ENCODE peak calls at places on chromosomes 2 and 18, in ten cellular contexts. Y is CD4-positive, alpha-beta T cell; O is endothelial cell of umbilical vein; T is CD8-positive, alpha-beta T cell; V is upper lobe of right lung; L is neuronal stem cell; I is fibroblast of lung; X is colonic mucosa; P is uterus; S is body of pancreas. W is an unnamed sample. For H3K9me3, the result is how much of the 10 kb centered on the place peaks cover.

GRCh38 chr2:204177977-204178522 is 241.5 kb downstream of the ICOS start:
- DNase-seq in L (peak), O (peak), S (peak), V (peak), T (peak), P (peak), X (peak), I (no peak), Y (peak), W (no peak)

GRCh38 chr18:10131036-10131774 is 217.4 kb downstream of the VAPA start:
- DNase-seq in O (no peak), V (no peak), P (no peak), X (no peak), Y (no peak), I (no peak), S (no peak), L (no peak), T (no peak), W (no peak)

GRCh38 chr2:183291436-183291835 is 167.2 kb downstream of the NUP35 start:
- DNase-seq in L (no peak), S (no peak), Y (no peak), T (no peak), O (no peak), X (no peak), I (peak), P (no peak), V (no peak), W (no peak)

GRCh38 chr2:189421644-189422043 is 19.6 kb upstream of the WDR75 start:
- DNase-seq in T (no peak), L (no peak), O (no peak), P (no peak), V (no peak), Y (no peak), X (no peak), I (peak), S (no peak), W (no peak)

GRCh38 chr2:181621779-181622490 is 35.0 kb downstream of the CERKL start:
- DNase-seq in I (no peak), T (no peak), L (no peak), S (no peak), O (no peak), P (no peak), V (no peak), Y (no peak), X (no peak), W (no peak)

GRCh38 chr2:86185517-86186212 is 9.6 kb downstream of the IMMT start:
- DNase-seq in P (no peak), X (no peak), V (no peak), S (no peak), O (peak), L (no peak), Y (no peak), I (no peak), T (no peak), W (no peak)

GRCh38 chr2:185738679-185739472 is at the start of gene FSIP2:
- DNase-seq in L (peak), Y (no peak), S (peak), V (peak), T (no peak), X (peak), I (peak), O (peak), P (peak), W (no peak)

GRCh38 chr2:228927028-228928010 is 343.8 kb downstream of the PID1 start:
- DNase-seq in Y (no peak), T (no peak), O (no peak), S (no peak), X (no peak), I (no peak), L (no peak), P (no peak), V (no peak), W (no peak)

GRCh38 chr2:22375094-22375493 is 1009.9 kb upstream of the KLHL29 start:
- DNase-seq in S (no peak), I (no peak), L (no peak), O (no peak), X (no peak), Y (no peak), V (no peak), T (no peak), P (no peak), W (no peak)

GRCh38 chr2:175817200-175817599 is 184.9 kb downstream of the LNPK start:
- DNase-seq in V (no peak), L (no peak), I (no peak), P (no peak), Y (no peak), T (no peak), O (no peak), X (no peak), S (no peak), W (no peak)

GRCh38 chr2:5187283-5187682 is 504.9 kb upstream of the SOX11 start:
- DNase-seq in O (no peak), L (no peak), V (no peak), Y (no peak), S (no peak), I (no peak), P (no peak), T (no peak), X (no peak), W (no peak)

GRCh38 chr2:88854528-88854927 is 163.1 kb downstream of the RPIA start:
- DNase-seq in T (no peak), P (no peak), S (no peak), V (no peak), Y (no peak), O (no peak), L (no peak), I (no peak), X (no peak), W (no peak)

GRCh38 chr2:63488118-63488713 is 100.1 kb downstream of the WDPCP start:
- DNase-seq in P (no peak), O (peak), S (peak), X (peak), V (no peak), Y (no peak), L (peak), T (no peak), I (peak), W (no peak)

GRCh38 chr2:8581048-8581561 is 100.8 kb upstream of the ID2 start:
- DNase-seq in Y (no peak), V (no peak), O (no peak), I (no peak), S (no peak), L (no peak), T (no peak), X (peak), P (no peak), W (no peak)

GRCh38 chr2:71720283-71720560 is 266.9 kb downstream of the DYSF start:
- DNase-seq in L (no peak), I (no peak), S (no peak), V (no peak), T (no peak), P (no peak), O (no peak), Y (no peak), X (no peak), W (no peak)

DNA sequence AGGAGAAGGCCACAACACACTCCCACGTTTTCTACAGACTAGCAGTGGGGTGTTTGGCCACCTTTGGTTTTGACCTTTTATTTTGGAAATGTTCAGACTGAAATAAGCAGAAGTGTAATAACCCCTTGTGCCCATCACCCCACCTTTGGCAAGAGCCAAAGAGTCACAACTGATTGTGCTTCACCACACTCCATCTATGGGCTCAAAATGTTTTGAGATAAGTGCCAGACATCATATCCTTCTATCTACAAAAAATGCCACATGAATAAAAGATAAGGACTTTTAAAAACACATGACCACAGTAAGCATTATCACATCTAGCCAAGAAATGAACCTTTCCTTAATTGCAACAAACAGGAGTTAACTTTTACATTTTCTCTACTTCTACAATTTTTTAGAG is 9.9 kb upstream of the GPR35 start:
- DNase-seq in I (peak), S (no peak), P (no peak), L (no peak), Y (no peak), O (no peak), X (no peak), T (no peak), V (no peak), W (no peak)
- H3K9me3 ChIP-seq in I (under half), S (under half), P (under half), L (under half), Y (under half), O (under half), X (under half), T (under half), V (under half), W (under half)

GRCh38 chr18:78603102-78603501 is 376.5 kb upstream of the SALL3 start:
- DNase-seq in V (no peak), O (no peak), P (no peak), X (no peak), S (no peak), L (no peak), I (no peak), T (no peak), Y (no peak), W (no peak)
- H3K9me3 ChIP-seq in V (under half), O (under half), P (under half), X (under half), S (under half), L (under half), I (under half), T (under half), Y (under half), W (under half)

GRCh38 chr2:158024288-158024898 is 77.3 kb upstream of the UPP2 start:
- DNase-seq in T (no peak), P (peak), L (peak), Y (peak), X (peak), I (peak), S (peak), V (no peak), O (peak), W (no peak)
- H3K9me3 ChIP-seq in T (under half), P (under half), L (under half), Y (under half), X (under half), I (under half), S (under half), V (under half), O (under half), W (under half)

GRCh38 chr2:1883476-1883875 is 139.2 kb upstream of the PXDN start:
- DNase-seq in L (no peak), Y (no peak), O (no peak), T (no peak), X (no peak), P (no peak), S (no peak), V (no peak), I (no peak), W (no peak)
- H3K9me3 ChIP-seq in L (under half), Y (under half), O (under half), T (under half), X (under half), P (under half), S (under half), V (under half), I (under half), W (under half)

GRCh38 chr18:57831597-57832377 is 28.7 kb upstream of the ATP8B1 start:
- DNase-seq in P (no peak), L (no peak), I (no peak), O (no peak), Y (no peak), T (no peak), V (no peak), X (no peak), S (no peak), W (no peak)

GRCh38 chr18:57827646-57828045 is 24.5 kb upstream of the ATP8B1 start:
- DNase-seq in O (no peak), L (no peak), S (no peak), V (no peak), P (no peak), X (no peak), I (no peak), T (no peak), Y (no peak), W (no peak)

DNA sequence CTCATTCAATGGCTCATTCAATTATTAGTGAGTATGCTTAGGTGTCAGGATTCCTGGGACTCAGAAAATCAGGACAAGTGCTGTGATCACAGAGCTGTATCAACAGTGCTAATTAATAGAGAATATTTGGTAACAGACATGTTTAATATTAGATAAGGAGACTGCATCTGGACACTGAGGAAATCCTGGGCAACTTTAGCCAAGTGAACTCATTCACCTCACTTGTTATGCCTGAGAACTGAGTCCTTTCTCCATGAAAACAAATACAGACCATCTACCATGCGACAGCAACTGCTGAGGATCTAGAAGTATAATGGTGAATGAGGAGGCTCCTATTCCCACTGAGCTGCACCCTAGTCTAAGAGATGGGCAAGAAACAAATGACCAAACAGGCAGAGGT is 23.1 kb upstream of the ATP8B1 start:
- DNase-seq in S (no peak), O (peak), I (no peak), L (no peak), T (no peak), Y (no peak), V (no peak), X (no peak), P (no peak), W (no peak)
- H3K9me3 ChIP-seq in S (under half), O (under half), I (under half), L (under half), T (under half), Y (under half), V (under half), X (under half), P (under half), W (under half)

GRCh38 chr2:115757286-115757685 is 1314.8 kb downstream of the DPP10 start:
- DNase-seq in Y (no peak), V (no peak), S (no peak), P (no peak), L (no peak), O (no peak), X (no peak), T (no peak), I (no peak), W (no peak)
- H3K9me3 ChIP-seq in Y (under half), V (under half), S (under half), P (under half), L (under half), O (under half), X (under half), T (under half), I (under half), W (under half)

DNA sequence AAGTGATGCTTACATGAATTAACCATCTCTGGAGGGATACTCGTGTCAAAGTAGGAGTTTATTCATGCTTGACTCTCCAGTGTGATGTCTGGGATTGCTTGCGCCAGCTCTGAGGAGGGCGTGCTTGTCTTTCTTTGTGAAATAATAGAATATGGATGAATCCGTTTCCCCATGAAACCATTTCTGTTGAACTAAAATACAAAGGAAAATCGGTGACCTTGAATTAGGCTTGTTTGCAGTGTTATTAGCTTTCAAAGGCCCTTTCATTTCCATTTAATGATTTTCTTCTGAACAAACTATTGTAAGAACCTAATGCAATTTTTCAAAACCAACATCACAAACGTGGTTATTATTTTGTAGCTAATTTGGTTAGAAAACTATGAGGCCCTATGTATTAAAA is 78.0 kb downstream of the EML6 start:
- DNase-seq in L (no peak), X (no peak), T (no peak), V (no peak), O (no peak), Y (no peak), P (no peak), I (no peak), S (no peak), W (no peak)
- H3K9me3 ChIP-seq in L (under half), X (under half), T (under half), V (under half), O (under half), Y (under half), P (under half), I (under half), S (under half), W (under half)

W was measured in breast epithelium.